ENCODE peak calls at places on chromosomes 16 and 17, in ten cellular contexts. One of them, this sample, is unnamed.

GRCh38 chr16:3472878-3473595 is 22.3 kb downstream of the C16orf90 start:
- DNase-seq in H1: no peak
- DNase-seq in bronchial epithelial cell: no peak
- DNase-seq in GM06990: no peak
- DNase-seq in omental fat pad: no peak
- DNase-seq in Caco-2: no peak
- DNase-seq in neural crest cell: no peak
- DNase-seq in K562: no peak
- DNase-seq in cardiac fibroblast: no peak
- DNase-seq in gastrocnemius medialis: no peak
- DNase-seq in this sample: no peak

GRCh38 chr17:58006563-58006923 is 503 bp downstream of the SRSF1 start:
- DNase-seq in H1: no peak
- DNase-seq in bronchial epithelial cell: peak; percentile 43
- DNase-seq in GM06990: no peak
- DNase-seq in omental fat pad: peak; percentile 70
- DNase-seq in Caco-2: peak; percentile 84
- DNase-seq in neural crest cell: peak; percentile 57
- DNase-seq in K562: peak; percentile 90
- DNase-seq in cardiac fibroblast: peak; percentile 79
- DNase-seq in gastrocnemius medialis: peak; percentile 84
- DNase-seq in this sample: peak; percentile 60

GRCh38 chr16:85553436-85554113 is 59.5 kb upstream of the GSE1 start:
- DNase-seq in H1: no peak
- DNase-seq in bronchial epithelial cell: no peak
- DNase-seq in GM06990: peak; percentile 85
- DNase-seq in omental fat pad: no peak
- DNase-seq in Caco-2: peak; percentile 85
- DNase-seq in neural crest cell: no peak
- DNase-seq in K562: peak; percentile 94
- DNase-seq in cardiac fibroblast: peak; percentile 73
- DNase-seq in gastrocnemius medialis: peak; percentile 59
- DNase-seq in this sample: no peak

GRCh38 chr17:45332989-45333701 is 16.3 kb upstream of the MAP3K14 start:
- DNase-seq in H1: no peak
- DNase-seq in bronchial epithelial cell: no peak
- DNase-seq in GM06990: peak; percentile 64
- DNase-seq in omental fat pad: no peak
- DNase-seq in Caco-2: peak; percentile 19
- DNase-seq in neural crest cell: no peak
- DNase-seq in K562: peak; percentile 96
- DNase-seq in cardiac fibroblast: peak; percentile 59
- DNase-seq in gastrocnemius medialis: peak; percentile 8
- DNase-seq in this sample: no peak

GRCh38 chr17:68328676-68329075 is 37.4 kb downstream of the ARSG start:
- DNase-seq in H1: no peak
- DNase-seq in bronchial epithelial cell: peak; percentile 66
- DNase-seq in GM06990: no peak
- DNase-seq in omental fat pad: no peak
- DNase-seq in Caco-2: peak; percentile 95
- DNase-seq in neural crest cell: no peak
- DNase-seq in K562: no peak
- DNase-seq in cardiac fibroblast: no peak
- DNase-seq in gastrocnemius medialis: no peak
- DNase-seq in this sample: no peak

GRCh38 chr17:78315355-78316114 is 44.3 kb downstream of the SOCS3 start:
- DNase-seq in H1: peak; percentile 39
- DNase-seq in bronchial epithelial cell: peak; percentile 92
- DNase-seq in GM06990: no peak
- DNase-seq in omental fat pad: peak; percentile 88
- DNase-seq in Caco-2: peak; percentile 70
- DNase-seq in neural crest cell: no peak
- DNase-seq in K562: peak; percentile 90
- DNase-seq in cardiac fibroblast: peak; percentile 94
- DNase-seq in gastrocnemius medialis: peak; percentile 70
- DNase-seq in this sample: no peak

GRCh38 chr16:62596101-62596500 is 559.9 kb upstream of the CDH8 start:
- DNase-seq in H1: no peak
- DNase-seq in bronchial epithelial cell: no peak
- DNase-seq in GM06990: no peak
- DNase-seq in omental fat pad: no peak
- DNase-seq in Caco-2: no peak
- DNase-seq in neural crest cell: no peak
- DNase-seq in K562: no peak
- DNase-seq in cardiac fibroblast: no peak
- DNase-seq in gastrocnemius medialis: no peak
- DNase-seq in this sample: no peak

GRCh38 chr17:43043306-43043705 is 18.3 kb downstream of the RND2 start:
- DNase-seq in H1: no peak
- DNase-seq in bronchial epithelial cell: no peak
- DNase-seq in GM06990: no peak
- DNase-seq in omental fat pad: no peak
- DNase-seq in Caco-2: no peak
- DNase-seq in neural crest cell: no peak
- DNase-seq in K562: no peak
- DNase-seq in cardiac fibroblast: no peak
- DNase-seq in gastrocnemius medialis: no peak
- DNase-seq in this sample: no peak

GRCh38 chr16:66588981-66589713 is 9.9 kb downstream of the CMTM2 start:
- DNase-seq in H1: no peak
- DNase-seq in bronchial epithelial cell: no peak
- DNase-seq in GM06990: peak; percentile 56
- DNase-seq in omental fat pad: no peak
- DNase-seq in Caco-2: no peak
- DNase-seq in neural crest cell: no peak
- DNase-seq in K562: peak; percentile 82
- DNase-seq in cardiac fibroblast: peak; percentile 42
- DNase-seq in gastrocnemius medialis: no peak
- DNase-seq in this sample: peak; percentile 36

GRCh38 chr16:56389554-56389953 is 35.8 kb downstream of the AMFR start:
- DNase-seq in H1: no peak
- DNase-seq in bronchial epithelial cell: peak; percentile 83
- DNase-seq in GM06990: no peak
- DNase-seq in omental fat pad: no peak
- DNase-seq in Caco-2: no peak
- DNase-seq in neural crest cell: no peak
- DNase-seq in K562: no peak
- DNase-seq in cardiac fibroblast: peak; percentile 66
- DNase-seq in gastrocnemius medialis: no peak
- DNase-seq in this sample: no peak

GRCh38 chr16:75250809-75251279 is 580 bp downstream of the BCAR1 start:
- DNase-seq in H1: no peak
- DNase-seq in bronchial epithelial cell: no peak
- DNase-seq in GM06990: no peak
- DNase-seq in omental fat pad: no peak
- DNase-seq in Caco-2: peak; percentile 83
- DNase-seq in neural crest cell: no peak
- DNase-seq in K562: peak; percentile 51
- DNase-seq in cardiac fibroblast: no peak
- DNase-seq in gastrocnemius medialis: peak; percentile 48
- DNase-seq in this sample: no peak

GRCh38 chr16:68668266-68668665 is 23.2 kb downstream of the CDH3 start:
- DNase-seq in H1: no peak
- DNase-seq in bronchial epithelial cell: peak; percentile 100
- DNase-seq in GM06990: peak; percentile 39
- DNase-seq in omental fat pad: no peak
- DNase-seq in Caco-2: no peak
- DNase-seq in neural crest cell: no peak
- DNase-seq in K562: no peak
- DNase-seq in cardiac fibroblast: no peak
- DNase-seq in gastrocnemius medialis: no peak
- DNase-seq in this sample: no peak

GRCh38 chr16:56357765-56358322 is 67.5 kb downstream of the AMFR start:
- DNase-seq in H1: no peak
- DNase-seq in bronchial epithelial cell: no peak
- DNase-seq in GM06990: no peak
- DNase-seq in omental fat pad: no peak
- DNase-seq in Caco-2: peak; percentile 45
- DNase-seq in neural crest cell: no peak
- DNase-seq in K562: no peak
- DNase-seq in cardiac fibroblast: no peak
- DNase-seq in gastrocnemius medialis: peak; percentile 73
- DNase-seq in this sample: no peak

DNA sequence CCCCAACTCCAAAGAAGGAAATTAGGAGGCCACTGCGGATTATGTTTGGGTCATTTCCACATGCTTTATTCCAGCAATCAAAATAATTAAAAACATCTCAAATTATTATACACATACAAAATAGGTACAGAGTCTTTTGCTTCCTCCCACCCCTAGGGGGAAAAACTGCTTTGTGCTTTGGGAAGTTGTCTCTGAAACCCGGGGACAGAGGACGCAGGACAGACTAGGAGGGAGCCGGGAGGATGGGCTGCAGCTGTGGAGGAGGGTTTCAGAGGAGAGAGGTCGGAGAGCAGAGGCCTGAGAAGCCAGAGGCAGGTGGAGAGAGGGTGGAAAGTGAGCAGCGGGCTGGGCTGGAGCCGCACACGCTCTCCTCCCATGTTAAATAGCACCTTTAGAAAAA is 17.4 kb downstream of the COL1A1 start:
- DNase-seq in H1: no peak
- DNase-seq in bronchial epithelial cell: no peak
- DNase-seq in GM06990: no peak
- DNase-seq in omental fat pad: no peak
- DNase-seq in Caco-2: no peak
- DNase-seq in neural crest cell: no peak
- DNase-seq in K562: no peak
- DNase-seq in cardiac fibroblast: no peak
- DNase-seq in gastrocnemius medialis: no peak
- DNase-seq in this sample: no peak
- TF ChIP-seq CTCF in H1: peak; percentile 15
- TF ChIP-seq CTCF in bronchial epithelial cell: no peak
- TF ChIP-seq CTCF in GM06990: no peak
- TF ChIP-seq CTCF in omental fat pad: no peak
- TF ChIP-seq CTCF in Caco-2: no peak
- TF ChIP-seq CTCF in neural crest cell: peak; percentile 36
- TF ChIP-seq CTCF in K562: no peak
- TF ChIP-seq CTCF in cardiac fibroblast: peak; percentile 27
- TF ChIP-seq CTCF in gastrocnemius medialis: no peak
- TF ChIP-seq CTCF in this sample: peak; percentile 21

DNA sequence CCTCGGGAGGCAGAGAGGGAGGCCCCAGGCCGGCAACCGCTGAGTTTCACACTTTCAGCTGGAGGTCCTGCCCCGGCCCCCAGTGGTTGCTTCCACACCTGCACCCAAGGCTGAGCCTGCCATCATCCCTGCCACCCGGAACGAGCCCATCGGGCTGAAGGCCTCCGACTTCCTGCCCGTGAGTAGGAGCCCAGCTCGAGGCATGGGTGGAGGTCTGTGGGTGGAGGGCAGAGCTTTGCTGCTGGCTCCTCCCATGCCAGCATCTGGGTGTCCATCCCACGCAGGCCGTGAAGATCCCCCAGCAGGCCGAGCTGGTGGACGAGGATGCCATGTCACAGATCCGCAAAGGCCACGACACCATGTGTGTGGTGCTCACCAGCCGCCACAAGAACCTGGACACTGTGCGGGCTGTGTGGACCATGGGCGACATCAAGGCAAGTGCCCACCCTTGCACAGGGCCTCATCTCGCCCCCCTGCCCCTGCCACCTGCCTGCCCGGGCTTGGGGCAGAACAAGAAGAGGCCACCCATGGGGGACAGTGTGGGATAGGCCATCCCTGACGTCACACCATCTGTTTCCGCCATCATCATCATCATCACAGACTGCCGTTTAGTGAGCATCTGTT is 19.6 kb downstream of the KATNB1 start:
- DNase-seq in H1: no peak
- DNase-seq in bronchial epithelial cell: no peak
- DNase-seq in GM06990: no peak
- DNase-seq in omental fat pad: no peak
- DNase-seq in Caco-2: no peak
- DNase-seq in neural crest cell: no peak
- DNase-seq in K562: no peak
- DNase-seq in cardiac fibroblast: no peak
- DNase-seq in gastrocnemius medialis: no peak
- DNase-seq in this sample: no peak
- TF ChIP-seq CTCF in H1: peak; percentile 28
- TF ChIP-seq CTCF in bronchial epithelial cell: no peak
- TF ChIP-seq CTCF in GM06990: peak; percentile 2
- TF ChIP-seq CTCF in omental fat pad: no peak
- TF ChIP-seq CTCF in Caco-2: no peak
- TF ChIP-seq CTCF in neural crest cell: no peak
- TF ChIP-seq CTCF in K562: no peak
- TF ChIP-seq CTCF in cardiac fibroblast: peak; percentile 6
- TF ChIP-seq CTCF in gastrocnemius medialis: no peak
- TF ChIP-seq CTCF in this sample: no peak

DNA sequence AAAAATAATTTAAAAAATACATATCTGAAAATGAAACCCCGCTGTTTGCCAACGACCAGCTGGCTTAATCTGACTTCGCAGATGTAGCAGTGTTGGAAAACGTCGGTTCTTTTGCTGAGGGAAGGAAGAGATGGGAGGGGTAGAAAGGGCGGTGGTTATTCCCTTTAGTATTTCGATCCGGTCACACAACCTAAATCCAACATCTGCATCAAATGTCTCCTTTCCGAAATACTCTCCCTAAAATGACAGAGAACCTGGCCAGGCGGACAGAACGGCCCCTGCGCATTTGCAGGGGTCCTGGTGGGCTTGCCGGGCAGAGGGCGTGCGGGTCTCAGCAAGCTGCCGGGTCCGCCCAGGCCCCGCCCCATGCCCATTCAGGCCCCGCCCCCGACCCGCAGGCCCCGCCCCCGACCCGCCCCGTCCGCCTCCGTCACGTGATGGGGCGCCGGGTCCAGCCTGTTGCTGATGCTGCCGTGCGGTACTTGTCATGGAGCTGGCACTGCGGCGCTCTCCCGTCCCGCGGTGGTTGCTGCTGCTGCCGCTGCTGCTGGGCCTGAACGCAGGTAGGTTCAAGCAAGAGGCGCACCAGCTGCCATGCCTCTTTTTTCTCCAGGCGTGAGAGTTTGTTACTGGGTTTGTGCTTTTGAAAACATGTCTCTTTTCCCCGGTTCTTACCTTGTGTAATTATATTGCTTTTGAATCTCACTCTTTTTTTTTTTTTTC is at the start of gene SCPEP1:
- DNase-seq in H1: peak; percentile 73
- DNase-seq in bronchial epithelial cell: peak; percentile 64
- DNase-seq in GM06990: peak; percentile 80
- DNase-seq in omental fat pad: peak; percentile 75
- DNase-seq in Caco-2: peak; percentile 90
- DNase-seq in neural crest cell: peak; percentile 66
- DNase-seq in K562: peak; percentile 77
- DNase-seq in cardiac fibroblast: peak; percentile 81
- DNase-seq in gastrocnemius medialis: peak; percentile 87
- DNase-seq in this sample: peak; percentile 81
- TF ChIP-seq CTCF in H1: no peak
- TF ChIP-seq CTCF in bronchial epithelial cell: no peak
- TF ChIP-seq CTCF in GM06990: no peak
- TF ChIP-seq CTCF in omental fat pad: no peak
- TF ChIP-seq CTCF in Caco-2: no peak
- TF ChIP-seq CTCF in neural crest cell: peak; percentile 5
- TF ChIP-seq CTCF in K562: no peak
- TF ChIP-seq CTCF in cardiac fibroblast: no peak
- TF ChIP-seq CTCF in gastrocnemius medialis: no peak
- TF ChIP-seq CTCF in this sample: no peak

DNA sequence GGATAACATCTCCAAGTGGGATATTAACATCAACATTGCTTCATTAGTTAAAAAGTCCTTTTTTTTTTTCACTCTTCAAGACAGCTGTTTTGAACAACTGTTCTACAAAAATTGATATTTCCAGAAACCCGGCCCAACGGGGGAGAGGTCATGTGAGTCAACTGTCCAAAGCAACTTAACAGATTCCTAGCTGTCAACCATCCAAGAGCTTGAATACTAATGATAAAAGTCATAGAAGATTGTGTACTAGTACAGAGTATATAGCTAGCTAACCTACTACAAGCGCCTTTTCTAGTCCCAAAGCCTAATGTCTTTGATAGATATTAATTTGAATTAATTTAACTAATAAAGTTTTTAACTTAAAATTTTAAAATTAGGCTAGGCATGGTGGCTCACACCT is 171.9 kb downstream of the CYB561 start:
- DNase-seq in H1: no peak
- DNase-seq in bronchial epithelial cell: no peak
- DNase-seq in GM06990: no peak
- DNase-seq in omental fat pad: no peak
- DNase-seq in Caco-2: no peak
- DNase-seq in neural crest cell: no peak
- DNase-seq in K562: no peak
- DNase-seq in cardiac fibroblast: peak; percentile 83
- DNase-seq in gastrocnemius medialis: no peak
- DNase-seq in this sample: no peak
- TF ChIP-seq CTCF in H1: no peak
- TF ChIP-seq CTCF in bronchial epithelial cell: no peak
- TF ChIP-seq CTCF in GM06990: no peak
- TF ChIP-seq CTCF in omental fat pad: no peak
- TF ChIP-seq CTCF in Caco-2: no peak
- TF ChIP-seq CTCF in neural crest cell: no peak
- TF ChIP-seq CTCF in K562: no peak
- TF ChIP-seq CTCF in cardiac fibroblast: no peak
- TF ChIP-seq CTCF in gastrocnemius medialis: no peak
- TF ChIP-seq CTCF in this sample: no peak